ENCODE peak calls at places on chromosomes 2 and 18, in five cellular contexts. One of them, this sample, is unnamed.

GRCh38 chr18:33870059-33870458 is 292.0 kb downstream of the ASXL3 start:
- DNase-seq in left ventricle myocardium inferior: no peak
- DNase-seq in pancreas: no peak
- DNase-seq in A549: no peak
- DNase-seq in psoas muscle: no peak
- DNase-seq in this sample: peak; percentile 4

GRCh38 chr2:71498261-71498701 is 44.9 kb downstream of the DYSF start:
- DNase-seq in left ventricle myocardium inferior: no peak
- DNase-seq in pancreas: no peak
- DNase-seq in A549: peak; percentile 25
- DNase-seq in psoas muscle: no peak
- DNase-seq in this sample: peak; percentile 98

GRCh38 chr2:3631161-3631850 is 26.7 kb upstream of the ALLC start:
- DNase-seq in left ventricle myocardium inferior: no peak
- DNase-seq in pancreas: no peak
- DNase-seq in A549: no peak
- DNase-seq in psoas muscle: no peak
- DNase-seq in this sample: no peak

GRCh38 chr2:237305579-237305978 is 108.4 kb downstream of the COL6A3 start:
- DNase-seq in left ventricle myocardium inferior: no peak
- DNase-seq in pancreas: no peak
- DNase-seq in A549: no peak
- DNase-seq in psoas muscle: no peak
- DNase-seq in this sample: no peak

GRCh38 chr18:31100598-31101147 is 1.5 kb downstream of the DSC2 start:
- DNase-seq in left ventricle myocardium inferior: no peak
- DNase-seq in pancreas: peak; percentile 46
- DNase-seq in A549: no peak
- DNase-seq in psoas muscle: no peak
- DNase-seq in this sample: no peak

GRCh38 chr2:136281281-136282117 is 163.6 kb upstream of the CXCR4 start:
- DNase-seq in left ventricle myocardium inferior: no peak
- DNase-seq in pancreas: no peak
- DNase-seq in A549: no peak
- DNase-seq in psoas muscle: no peak
- DNase-seq in this sample: no peak

GRCh38 chr18:22253156-22253555 is 83.8 kb downstream of the GATA6 start:
- DNase-seq in left ventricle myocardium inferior: no peak
- DNase-seq in pancreas: no peak
- DNase-seq in A549: no peak
- DNase-seq in psoas muscle: no peak
- DNase-seq in this sample: no peak

GRCh38 chr2:217223222-217223930 is 363.5 kb upstream of the TNP1 start:
- DNase-seq in left ventricle myocardium inferior: no peak
- DNase-seq in pancreas: no peak
- DNase-seq in A549: no peak
- DNase-seq in psoas muscle: no peak
- DNase-seq in this sample: peak; percentile 89

GRCh38 chr2:8303322-8303832 is 378.5 kb upstream of the ID2 start:
- DNase-seq in left ventricle myocardium inferior: peak; percentile 66
- DNase-seq in pancreas: no peak
- DNase-seq in A549: no peak
- DNase-seq in psoas muscle: peak; percentile 64
- DNase-seq in this sample: no peak

GRCh38 chr2:62550466-62550865 is 44.5 kb upstream of the TMEM17 start:
- DNase-seq in left ventricle myocardium inferior: no peak
- DNase-seq in pancreas: no peak
- DNase-seq in A549: no peak
- DNase-seq in psoas muscle: no peak
- DNase-seq in this sample: no peak

GRCh38 chr18:49966090-49966489 is 152.8 kb upstream of the ACAA2 start:
- DNase-seq in left ventricle myocardium inferior: no peak
- DNase-seq in pancreas: no peak
- DNase-seq in A549: no peak
- DNase-seq in psoas muscle: no peak
- DNase-seq in this sample: no peak

GRCh38 chr2:1599301-1600085 is 144.8 kb downstream of the PXDN start:
- DNase-seq in left ventricle myocardium inferior: no peak
- DNase-seq in pancreas: no peak
- DNase-seq in A549: no peak
- DNase-seq in psoas muscle: no peak
- DNase-seq in this sample: no peak

GRCh38 chr2:9168851-9169250 is 37.8 kb upstream of the ASAP2 start:
- DNase-seq in left ventricle myocardium inferior: no peak
- DNase-seq in pancreas: no peak
- DNase-seq in A549: no peak
- DNase-seq in psoas muscle: no peak
- DNase-seq in this sample: no peak

GRCh38 chr18:80169607-80170006 is 60.5 kb downstream of the ADNP2 start:
- DNase-seq in left ventricle myocardium inferior: no peak
- DNase-seq in pancreas: no peak
- DNase-seq in A549: no peak
- DNase-seq in psoas muscle: no peak
- DNase-seq in this sample: no peak

GRCh38 chr18:28884304-28884703 is 707.4 kb upstream of the CDH2 start:
- DNase-seq in left ventricle myocardium inferior: no peak
- DNase-seq in pancreas: no peak
- DNase-seq in A549: no peak
- DNase-seq in psoas muscle: no peak
- DNase-seq in this sample: peak; percentile 81

GRCh38 chr2:207055254-207055653 is 110.5 kb downstream of the KLF7 start:
- DNase-seq in left ventricle myocardium inferior: no peak
- DNase-seq in pancreas: no peak
- DNase-seq in A549: no peak
- DNase-seq in psoas muscle: no peak
- DNase-seq in this sample: no peak

GRCh38 chr2:151669585-151670081 is 64.6 kb downstream of the NEB start:
- DNase-seq in left ventricle myocardium inferior: no peak
- DNase-seq in pancreas: no peak
- DNase-seq in A549: no peak
- DNase-seq in psoas muscle: no peak
- DNase-seq in this sample: peak; percentile 10

GRCh38 chr2:165120740-165121467 is 82.9 kb downstream of the SCN3A start:
- DNase-seq in left ventricle myocardium inferior: no peak
- DNase-seq in pancreas: no peak
- DNase-seq in A549: no peak
- DNase-seq in psoas muscle: no peak
- DNase-seq in this sample: no peak

GRCh38 chr2:88165604-88166003 is 4.5 kb upstream of the THNSL2 start:
- DNase-seq in left ventricle myocardium inferior: no peak
- DNase-seq in pancreas: no peak
- DNase-seq in A549: no peak
- DNase-seq in psoas muscle: no peak
- DNase-seq in this sample: no peak

DNA sequence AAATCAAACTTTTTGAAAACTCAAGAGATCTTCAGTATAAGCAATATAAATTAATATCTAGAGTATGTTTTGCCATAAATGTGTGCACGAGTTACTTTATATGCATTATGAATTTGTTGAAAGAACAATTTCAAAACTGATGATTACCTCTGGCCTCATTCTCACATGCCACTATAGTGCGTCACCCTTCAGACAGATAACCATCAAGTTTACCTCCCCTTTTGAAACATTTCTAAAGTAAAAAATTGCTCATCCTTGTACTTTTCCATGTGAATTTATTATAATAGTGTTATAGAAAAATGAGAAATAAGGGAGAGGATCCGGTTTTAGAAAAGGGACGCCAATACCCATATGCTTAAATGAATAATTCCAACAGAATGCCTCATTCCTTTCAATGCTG is 38.3 kb downstream of the ZEB2 start:
- DNase-seq in left ventricle myocardium inferior: no peak
- DNase-seq in pancreas: no peak
- DNase-seq in A549: no peak
- DNase-seq in psoas muscle: no peak
- DNase-seq in this sample: no peak
- H3K4me1 ChIP-seq in left ventricle myocardium inferior: peaks cover 97% of the 10 kb centered on the region
- H3K4me1 ChIP-seq in pancreas: no peaks in the 10 kb centered on the region
- H3K4me1 ChIP-seq in A549: peaks cover 5% of the 10 kb centered on the region
- H3K4me1 ChIP-seq in psoas muscle: peaks cover 18% of the 10 kb centered on the region
- H3K4me1 ChIP-seq in this sample: no peaks in the 10 kb centered on the region

GRCh38 chr2:42077343-42077742 is 29.5 kb downstream of the PKDCC start:
- DNase-seq in left ventricle myocardium inferior: no peak
- DNase-seq in pancreas: no peak
- DNase-seq in A549: no peak
- DNase-seq in psoas muscle: no peak
- DNase-seq in this sample: no peak
- TF ChIP-seq CTCF in left ventricle myocardium inferior: peak; percentile 46
- TF ChIP-seq CTCF in pancreas: no peak
- TF ChIP-seq CTCF in A549: peak; percentile 10
- TF ChIP-seq CTCF in psoas muscle: peak; percentile 12
- TF ChIP-seq CTCF in this sample: no peak

DNA sequence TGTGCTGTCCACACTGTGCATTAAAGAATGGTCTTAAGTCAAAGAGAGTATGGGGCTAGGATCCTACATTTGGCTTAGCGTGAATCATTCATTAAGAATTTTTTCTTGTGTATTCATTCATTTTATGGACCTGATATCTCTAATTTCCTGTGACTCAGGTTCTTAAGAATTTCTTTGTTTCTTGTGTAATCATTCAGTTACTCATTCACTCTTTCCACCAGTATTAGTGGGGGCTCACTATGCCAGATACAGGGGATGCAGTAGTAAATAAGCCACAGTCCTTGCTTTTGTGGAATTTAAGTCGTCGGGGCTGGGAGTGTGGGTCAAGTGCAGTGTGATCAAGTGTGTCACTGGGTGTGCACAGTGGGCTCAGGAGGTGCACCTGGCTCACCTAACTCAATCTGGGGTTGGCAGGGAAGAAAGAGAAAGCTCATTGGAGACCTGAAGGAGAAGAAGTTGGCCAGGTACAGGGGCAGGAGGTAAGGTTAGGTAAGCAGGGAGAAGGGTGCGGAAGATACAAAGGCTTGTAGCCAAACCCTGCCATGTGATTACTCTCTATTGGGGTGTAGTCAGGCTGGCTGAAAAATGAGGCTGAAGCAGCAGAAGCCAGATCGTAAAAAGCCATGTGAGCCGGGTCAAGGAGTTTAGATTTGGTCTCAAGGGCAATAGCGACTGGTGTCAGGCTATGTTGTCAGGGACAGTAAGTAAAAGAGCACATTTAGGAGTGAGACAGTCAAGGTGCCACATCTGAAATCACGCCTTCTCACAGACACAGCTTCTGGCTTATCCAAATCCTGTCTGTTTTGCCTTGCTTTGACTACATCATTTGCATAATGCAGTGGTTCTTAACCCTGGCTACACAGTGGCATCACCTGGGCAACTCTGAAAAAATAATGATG is 67.2 kb downstream of the KCTD1 start:
- DNase-seq in left ventricle myocardium inferior: no peak
- DNase-seq in pancreas: no peak
- DNase-seq in A549: peak; percentile 68
- DNase-seq in psoas muscle: no peak
- DNase-seq in this sample: peak; percentile 89
- H3K4me1 ChIP-seq in left ventricle myocardium inferior: no peaks in the 10 kb centered on the region
- H3K4me1 ChIP-seq in pancreas: no peaks in the 10 kb centered on the region
- H3K4me1 ChIP-seq in A549: peaks cover 92% of the 10 kb centered on the region
- H3K4me1 ChIP-seq in psoas muscle: no peaks in the 10 kb centered on the region
- H3K4me1 ChIP-seq in this sample: peaks cover 36% of the 10 kb centered on the region

GRCh38 chr2:161947394-161947793 is 126.6 kb downstream of the DPP4 start:
- DNase-seq in left ventricle myocardium inferior: no peak
- DNase-seq in pancreas: no peak
- DNase-seq in A549: no peak
- DNase-seq in psoas muscle: no peak
- DNase-seq in this sample: no peak

GRCh38 chr2:161943012-161943411 is 131.0 kb downstream of the DPP4 start:
- DNase-seq in left ventricle myocardium inferior: no peak
- DNase-seq in pancreas: no peak
- DNase-seq in A549: no peak
- DNase-seq in psoas muscle: no peak
- DNase-seq in this sample: no peak

GRCh38 chr2:161946489-161947107 is 127.4 kb downstream of the DPP4 start:
- DNase-seq in left ventricle myocardium inferior: no peak
- DNase-seq in pancreas: no peak
- DNase-seq in A549: no peak
- DNase-seq in psoas muscle: no peak
- DNase-seq in this sample: no peak
- TF ChIP-seq CTCF in left ventricle myocardium inferior: peak; percentile 55
- TF ChIP-seq CTCF in pancreas: no peak
- TF ChIP-seq CTCF in A549: peak; percentile 70
- TF ChIP-seq CTCF in psoas muscle: no peak
- TF ChIP-seq CTCF in this sample: peak; percentile 74

GRCh38 chr2:184004289-184004944 is 593.9 kb upstream of the ZNF804A start:
- DNase-seq in left ventricle myocardium inferior: no peak
- DNase-seq in pancreas: no peak
- DNase-seq in A549: no peak
- DNase-seq in psoas muscle: no peak
- DNase-seq in this sample: no peak
- H3K4me1 ChIP-seq in left ventricle myocardium inferior: peaks cover 13% of the 10 kb centered on the region
- H3K4me1 ChIP-seq in pancreas: peaks cover 7% of the 10 kb centered on the region
- H3K4me1 ChIP-seq in A549: no peaks in the 10 kb centered on the region
- H3K4me1 ChIP-seq in psoas muscle: peaks cover 8% of the 10 kb centered on the region
- H3K4me1 ChIP-seq in this sample: no peaks in the 10 kb centered on the region

This sample was measured in foreskin keratinocyte.